ENCODE peak calls at places on chromosome 6, in four cellular contexts. One of them, this sample, is unnamed.

GRCh38 chr6:106630366-106630765 is 988 bp downstream of the QRSL1 start:
- DNase-seq in midbrain: no peak
- DNase-seq in T-helper 9 cell: no peak
- DNase-seq in activated CD4-positive, alpha-beta T cell treated with anti-CD3 and anti-CD28 coated beads, Interleukin-2, amount 50 U/mL, for 24 hours: no peak
- DNase-seq in this sample: no peak

GRCh38 chr6:17385660-17386059 is 7.7 kb upstream of the CAP2 start:
- DNase-seq in midbrain: no peak
- DNase-seq in activated CD4-positive, alpha-beta T cell treated with anti-CD3 and anti-CD28 coated beads, Interleukin-2, amount 50 U/mL, for 24 hours: no peak
- DNase-seq in T-helper 9 cell: no peak
- DNase-seq in this sample: no peak

GRCh38 chr6:41209976-41210375 is 9.0 kb upstream of the TREML2 start:
- DNase-seq in T-helper 9 cell: no peak
- DNase-seq in activated CD4-positive, alpha-beta T cell treated with anti-CD3 and anti-CD28 coated beads, Interleukin-2, amount 50 U/mL, for 24 hours: no peak
- DNase-seq in midbrain: no peak
- DNase-seq in this sample: no peak

GRCh38 chr6:169959129-169960002 is 207.9 kb downstream of the ERMARD start:
- DNase-seq in T-helper 9 cell: no peak
- DNase-seq in activated CD4-positive, alpha-beta T cell treated with anti-CD3 and anti-CD28 coated beads, Interleukin-2, amount 50 U/mL, for 24 hours: no peak
- DNase-seq in midbrain: no peak
- DNase-seq in this sample: peak

GRCh38 chr6:44076366-44077200 is 50.7 kb downstream of the MRPL14 start:
- DNase-seq in T-helper 9 cell: no peak
- DNase-seq in midbrain: no peak
- DNase-seq in activated CD4-positive, alpha-beta T cell treated with anti-CD3 and anti-CD28 coated beads, Interleukin-2, amount 50 U/mL, for 24 hours: no peak
- DNase-seq in this sample: no peak

GRCh38 chr6:135922746-135923145 is 71.2 kb downstream of the PDE7B start:
- DNase-seq in T-helper 9 cell: no peak
- DNase-seq in midbrain: no peak
- DNase-seq in activated CD4-positive, alpha-beta T cell treated with anti-CD3 and anti-CD28 coated beads, Interleukin-2, amount 50 U/mL, for 24 hours: no peak
- DNase-seq in this sample: no peak

GRCh38 chr6:68026483-68026882 is 608.6 kb upstream of the ADGRB3 start:
- DNase-seq in T-helper 9 cell: no peak
- DNase-seq in midbrain: no peak
- DNase-seq in activated CD4-positive, alpha-beta T cell treated with anti-CD3 and anti-CD28 coated beads, Interleukin-2, amount 50 U/mL, for 24 hours: no peak
- DNase-seq in this sample: no peak

GRCh38 chr6:27545271-27546046 is 72.6 kb upstream of the ZNF184 start:
- DNase-seq in activated CD4-positive, alpha-beta T cell treated with anti-CD3 and anti-CD28 coated beads, Interleukin-2, amount 50 U/mL, for 24 hours: no peak
- DNase-seq in T-helper 9 cell: no peak
- DNase-seq in midbrain: no peak
- DNase-seq in this sample: no peak

GRCh38 chr6:131281471-131282270 is 146.4 kb downstream of the AKAP7 start:
- DNase-seq in midbrain: peak
- DNase-seq in activated CD4-positive, alpha-beta T cell treated with anti-CD3 and anti-CD28 coated beads, Interleukin-2, amount 50 U/mL, for 24 hours: peak
- DNase-seq in T-helper 9 cell: peak
- DNase-seq in this sample: no peak

GRCh38 chr6:145042559-145042958 is 692.8 kb downstream of the EPM2A start:
- DNase-seq in midbrain: no peak
- DNase-seq in T-helper 9 cell: no peak
- DNase-seq in activated CD4-positive, alpha-beta T cell treated with anti-CD3 and anti-CD28 coated beads, Interleukin-2, amount 50 U/mL, for 24 hours: no peak
- DNase-seq in this sample: no peak

GRCh38 chr6:33161354-33162320 is 30.6 kb downstream of the COL11A2 start:
- DNase-seq in midbrain: peak
- DNase-seq in T-helper 9 cell: peak
- DNase-seq in activated CD4-positive, alpha-beta T cell treated with anti-CD3 and anti-CD28 coated beads, Interleukin-2, amount 50 U/mL, for 24 hours: peak
- DNase-seq in this sample: peak

GRCh38 chr6:72720464-72720863 is 98.6 kb downstream of the KCNQ5 start:
- DNase-seq in midbrain: no peak
- DNase-seq in T-helper 9 cell: no peak
- DNase-seq in activated CD4-positive, alpha-beta T cell treated with anti-CD3 and anti-CD28 coated beads, Interleukin-2, amount 50 U/mL, for 24 hours: no peak
- DNase-seq in this sample: no peak

GRCh38 chr6:46491789-46492547 is 719 bp upstream of the RCAN2 start:
- DNase-seq in T-helper 9 cell: no peak
- DNase-seq in midbrain: peak
- DNase-seq in activated CD4-positive, alpha-beta T cell treated with anti-CD3 and anti-CD28 coated beads, Interleukin-2, amount 50 U/mL, for 24 hours: no peak
- DNase-seq in this sample: peak

GRCh38 chr6:18477301-18477941 is 90.3 kb downstream of the RNF144B start:
- DNase-seq in midbrain: peak
- DNase-seq in activated CD4-positive, alpha-beta T cell treated with anti-CD3 and anti-CD28 coated beads, Interleukin-2, amount 50 U/mL, for 24 hours: no peak
- DNase-seq in T-helper 9 cell: no peak
- DNase-seq in this sample: no peak

GRCh38 chr6:158660331-158660730 is 10.5 kb downstream of the SYTL3 start:
- DNase-seq in T-helper 9 cell: no peak
- DNase-seq in activated CD4-positive, alpha-beta T cell treated with anti-CD3 and anti-CD28 coated beads, Interleukin-2, amount 50 U/mL, for 24 hours: no peak
- DNase-seq in midbrain: no peak
- DNase-seq in this sample: no peak

GRCh38 chr6:82646231-82646615 is 282.6 kb downstream of the TPBG start:
- DNase-seq in activated CD4-positive, alpha-beta T cell treated with anti-CD3 and anti-CD28 coated beads, Interleukin-2, amount 50 U/mL, for 24 hours: no peak
- DNase-seq in T-helper 9 cell: no peak
- DNase-seq in midbrain: no peak
- DNase-seq in this sample: no peak

GRCh38 chr6:83108378-83108777 is 40.9 kb downstream of the DOP1A start:
- DNase-seq in T-helper 9 cell: no peak
- DNase-seq in midbrain: no peak
- DNase-seq in activated CD4-positive, alpha-beta T cell treated with anti-CD3 and anti-CD28 coated beads, Interleukin-2, amount 50 U/mL, for 24 hours: no peak
- DNase-seq in this sample: no peak

GRCh38 chr6:134195164-134195906 is 122.6 kb downstream of the SGK1 start:
- DNase-seq in midbrain: no peak
- DNase-seq in activated CD4-positive, alpha-beta T cell treated with anti-CD3 and anti-CD28 coated beads, Interleukin-2, amount 50 U/mL, for 24 hours: no peak
- DNase-seq in T-helper 9 cell: no peak
- DNase-seq in this sample: no peak

GRCh38 chr6:82363368-82364086 is at the start of gene TPBG:
- DNase-seq in T-helper 9 cell: peak
- DNase-seq in activated CD4-positive, alpha-beta T cell treated with anti-CD3 and anti-CD28 coated beads, Interleukin-2, amount 50 U/mL, for 24 hours: no peak
- DNase-seq in midbrain: no peak
- DNase-seq in this sample: peak

GRCh38 chr6:15547379-15547778 is 115.4 kb downstream of the DTNBP1 start:
- DNase-seq in midbrain: no peak
- DNase-seq in T-helper 9 cell: no peak
- DNase-seq in activated CD4-positive, alpha-beta T cell treated with anti-CD3 and anti-CD28 coated beads, Interleukin-2, amount 50 U/mL, for 24 hours: no peak
- DNase-seq in this sample: no peak

GRCh38 chr6:43061861-43062260 is 2.4 kb downstream of the KLC4 start:
- DNase-seq in midbrain: no peak
- DNase-seq in T-helper 9 cell: no peak
- DNase-seq in activated CD4-positive, alpha-beta T cell treated with anti-CD3 and anti-CD28 coated beads, Interleukin-2, amount 50 U/mL, for 24 hours: no peak
- DNase-seq in this sample: no peak

GRCh38 chr6:16432075-16433032 is 194.0 kb downstream of the GMPR start:
- DNase-seq in midbrain: no peak
- DNase-seq in activated CD4-positive, alpha-beta T cell treated with anti-CD3 and anti-CD28 coated beads, Interleukin-2, amount 50 U/mL, for 24 hours: no peak
- DNase-seq in T-helper 9 cell: no peak
- DNase-seq in this sample: no peak

GRCh38 chr6:112222111-112222726 is 32.1 kb downstream of the LAMA4 start:
- DNase-seq in activated CD4-positive, alpha-beta T cell treated with anti-CD3 and anti-CD28 coated beads, Interleukin-2, amount 50 U/mL, for 24 hours: no peak
- DNase-seq in midbrain: no peak
- DNase-seq in T-helper 9 cell: no peak
- DNase-seq in this sample: no peak

GRCh38 chr6:160086754-160087153 is 34.9 kb upstream of the SLC22A1 start:
- DNase-seq in T-helper 9 cell: no peak
- DNase-seq in midbrain: no peak
- DNase-seq in activated CD4-positive, alpha-beta T cell treated with anti-CD3 and anti-CD28 coated beads, Interleukin-2, amount 50 U/mL, for 24 hours: no peak
- DNase-seq in this sample: no peak

GRCh38 chr6:40054602-40055001 is 120.3 kb upstream of the MOCS1 start:
- DNase-seq in activated CD4-positive, alpha-beta T cell treated with anti-CD3 and anti-CD28 coated beads, Interleukin-2, amount 50 U/mL, for 24 hours: no peak
- DNase-seq in T-helper 9 cell: no peak
- DNase-seq in midbrain: no peak
- DNase-seq in this sample: no peak

GRCh38 chr6:35972471-35972985 is 51.6 kb upstream of the SRPK1 start:
- DNase-seq in midbrain: no peak
- DNase-seq in activated CD4-positive, alpha-beta T cell treated with anti-CD3 and anti-CD28 coated beads, Interleukin-2, amount 50 U/mL, for 24 hours: no peak
- DNase-seq in T-helper 9 cell: no peak
- DNase-seq in this sample: no peak

This sample was measured in posterior vena cava.